ENCODE peak calls at places on chromosome 14, in four cellular contexts. L is uterus, S is suprapubic skin, Q is stomach. G is an unnamed sample.

GRCh38 chr14:68361231-68361630 is 431.6 kb downstream of the ZFP36L1 start:
- DNase-seq in S (no peak), Q (no peak), L (no peak), G (no peak)

GRCh38 chr14:98984719-98985041 is 287.3 kb downstream of the BCL11B start:
- DNase-seq in S (no peak), Q (peak; percentile 34), L (no peak), G (peak; percentile 66)

GRCh38 chr14:22547309-22547947 is 41.6 kb downstream of the DAD1 start:
- DNase-seq in Q (no peak), L (no peak), S (no peak), G (no peak)

GRCh38 chr14:54818201-54819133 is 84.2 kb downstream of the GCH1 start:
- DNase-seq in Q (no peak), S (no peak), L (no peak), G (peak; percentile 80)

GRCh38 chr14:85535916-85536834 is 6.2 kb downstream of the FLRT2 start:
- DNase-seq in S (no peak), Q (no peak), L (peak; percentile 44), G (no peak)

GRCh38 chr14:71498151-71498734 is 434.0 kb upstream of the RGS6 start:
- DNase-seq in S (no peak), Q (no peak), L (no peak), G (no peak)

GRCh38 chr14:51925980-51926379 is 63.4 kb upstream of the RTRAF start:
- DNase-seq in L (no peak), S (no peak), Q (no peak), G (no peak)

GRCh38 chr14:46322076-46322475 is 329.5 kb downstream of the RPL10L start:
- DNase-seq in Q (no peak), L (no peak), S (no peak), G (no peak)

GRCh38 chr14:99579903-99580570 is 24.0 kb downstream of the CCDC85C start:
- DNase-seq in L (no peak), S (no peak), Q (peak; percentile 75), G (peak; percentile 88)

GRCh38 chr14:37620856-37621255 is 25.4 kb downstream of the TTC6 start:
- DNase-seq in Q (no peak), L (no peak), S (no peak), G (no peak)

GRCh38 chr14:83217492-83217891 is 1683.8 kb upstream of the SEL1L start:
- DNase-seq in L (no peak), Q (no peak), S (peak; percentile 75), G (no peak)

GRCh38 chr14:65961004-65961403 is 525.2 kb upstream of the CCDC196 start:
- DNase-seq in L (no peak), Q (peak; percentile 44), S (no peak), G (peak; percentile 78)

GRCh38 chr14:102693006-102693755 is 84.1 kb upstream of the TRAF3 start:
- DNase-seq in L (no peak), Q (no peak), S (no peak), G (no peak)

GRCh38 chr14:90447720-90448497 is 51.1 kb downstream of the CALM1 start:
- DNase-seq in S (no peak), Q (no peak), L (no peak), G (no peak)

GRCh38 chr14:43894534-43894933 is 612.5 kb downstream of the FSCB start:
- DNase-seq in L (no peak), S (no peak), Q (no peak), G (no peak)

GRCh38 chr14:76777721-76778120 is 16.5 kb downstream of the VASH1 start:
- DNase-seq in S (no peak), Q (no peak), L (no peak), G (no peak)

GRCh38 chr14:36319899-36320209 is 583 bp downstream of the MBIP start:
- DNase-seq in L (no peak), Q (no peak), S (no peak), G (no peak)

GRCh38 chr14:33551963-33552362 is 398.9 kb downstream of the EGLN3 start:
- DNase-seq in S (no peak), Q (no peak), L (no peak), G (no peak)

GRCh38 chr14:61493239-61493638 is 171.9 kb downstream of the PRKCH start:
- DNase-seq in S (no peak), L (no peak), Q (no peak), G (no peak)

GRCh38 chr14:76277586-76278130 is 98.3 kb upstream of the ESRRB start:
- DNase-seq in Q (no peak), L (no peak), S (no peak), G (no peak)

GRCh38 chr14:30440986-30441385 is 118.0 kb upstream of the G2E3 start:
- DNase-seq in S (no peak), L (no peak), Q (no peak), G (no peak)

GRCh38 chr14:99201351-99202073 is 70.5 kb downstream of the BCL11B start:
- DNase-seq in S (no peak), Q (no peak), L (no peak), G (no peak)

DNA sequence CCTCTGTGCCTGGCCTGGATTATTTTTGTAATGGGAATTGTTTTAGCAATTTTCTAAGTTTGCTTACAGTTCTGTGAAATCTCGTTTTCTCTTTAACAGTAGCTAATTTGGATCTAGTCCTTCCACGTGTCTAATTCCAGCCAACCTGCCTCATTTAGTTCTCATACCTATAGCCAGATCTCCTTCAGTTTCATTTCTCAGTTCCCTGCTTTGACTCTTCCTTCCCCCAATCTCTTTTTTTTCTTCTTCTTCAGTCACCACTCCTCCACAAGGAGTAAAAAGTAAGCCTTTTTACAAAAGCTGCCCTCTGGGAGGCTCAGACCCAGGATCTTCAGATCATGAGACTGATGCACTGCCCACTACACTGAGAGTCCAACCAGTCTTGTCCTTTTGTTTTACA is 1.4 kb downstream of the THTPA start:
- DNase-seq in S (no peak), L (no peak), Q (no peak), G (no peak)
- TF ChIP-seq POLR2A in S (no peak), L (no peak), Q (no peak), G (no peak)

GRCh38 chr14:104887623-104888488 is 22.8 kb downstream of the CEP170B start:
- DNase-seq in L (peak; percentile 13), S (peak; percentile 62), Q (no peak), G (peak; percentile 43)
- TF ChIP-seq POLR2A in L (no peak), S (no peak), Q (no peak), G (no peak)

DNA sequence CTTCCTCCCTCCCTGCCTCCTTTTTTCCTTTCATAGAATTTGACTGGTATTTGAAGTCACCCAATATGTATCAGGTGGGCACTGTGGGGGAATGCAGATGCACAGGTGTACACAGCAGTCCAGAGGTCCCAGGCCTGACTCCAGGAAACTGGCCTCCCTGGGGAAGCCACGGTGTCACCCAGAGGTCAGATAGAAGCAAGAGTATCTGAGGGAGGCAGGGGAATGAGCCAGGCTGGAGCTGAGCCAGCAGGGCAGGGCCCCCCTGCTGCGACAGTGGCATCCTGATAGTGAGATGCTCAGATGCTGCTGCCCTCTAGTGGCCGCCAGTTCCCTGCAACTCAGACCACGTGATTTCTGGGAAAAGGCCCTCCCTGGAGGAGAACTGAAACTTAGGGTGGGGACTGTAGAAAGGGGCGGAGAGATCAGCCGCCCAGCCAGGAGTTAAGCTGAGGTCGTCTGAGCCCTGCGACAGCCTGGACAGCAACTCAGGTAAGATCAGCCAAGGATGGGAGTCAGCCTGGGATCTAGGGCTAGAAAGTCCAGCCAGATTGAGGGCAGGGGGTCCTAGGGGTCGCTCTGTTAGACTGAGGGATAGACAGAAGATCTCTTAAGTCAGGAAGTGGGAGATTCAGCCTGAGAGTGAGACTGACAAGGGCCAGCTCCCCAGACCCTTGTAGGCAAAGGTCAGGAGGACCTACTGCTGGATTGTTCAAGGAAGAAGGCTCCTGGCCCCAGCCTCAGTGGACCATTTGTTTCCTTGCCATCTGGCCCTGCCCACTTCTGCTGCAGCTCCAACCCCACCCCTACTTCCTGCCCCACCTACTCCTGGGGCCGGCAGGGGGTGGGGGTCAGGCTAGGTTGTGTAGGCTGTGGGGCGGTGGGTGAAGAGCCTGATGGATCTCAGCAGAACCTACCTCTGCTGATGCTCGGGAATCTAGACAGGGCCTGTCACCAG is at the start of gene IRF9:
- DNase-seq in Q (peak; percentile 98), S (peak; percentile 98), L (peak; percentile 96), G (peak; percentile 99)
- TF ChIP-seq POLR2A in Q (no peak), S (peak; percentile 29), L (peak; percentile 57), G (peak; percentile 68)

GRCh38 chr14:49896956-49897355 is 4.1 kb downstream of the ARF6 start:
- DNase-seq in L (no peak), Q (no peak), S (no peak), G (no peak)

GRCh38 chr14:49892301-49892635 is 614 bp upstream of the ARF6 start:
- DNase-seq in Q (peak; percentile 57), S (no peak), L (peak; percentile 69), G (no peak)

GRCh38 chr14:49892636-49893308 is at the start of gene ARF6:
- DNase-seq in S (peak; percentile 99), Q (peak; percentile 99), L (peak; percentile 98), G (peak; percentile 97)

GRCh38 chr14:49895480-49895879 is 2.6 kb downstream of the ARF6 start:
- DNase-seq in S (no peak), Q (no peak), L (no peak), G (no peak)

DNA sequence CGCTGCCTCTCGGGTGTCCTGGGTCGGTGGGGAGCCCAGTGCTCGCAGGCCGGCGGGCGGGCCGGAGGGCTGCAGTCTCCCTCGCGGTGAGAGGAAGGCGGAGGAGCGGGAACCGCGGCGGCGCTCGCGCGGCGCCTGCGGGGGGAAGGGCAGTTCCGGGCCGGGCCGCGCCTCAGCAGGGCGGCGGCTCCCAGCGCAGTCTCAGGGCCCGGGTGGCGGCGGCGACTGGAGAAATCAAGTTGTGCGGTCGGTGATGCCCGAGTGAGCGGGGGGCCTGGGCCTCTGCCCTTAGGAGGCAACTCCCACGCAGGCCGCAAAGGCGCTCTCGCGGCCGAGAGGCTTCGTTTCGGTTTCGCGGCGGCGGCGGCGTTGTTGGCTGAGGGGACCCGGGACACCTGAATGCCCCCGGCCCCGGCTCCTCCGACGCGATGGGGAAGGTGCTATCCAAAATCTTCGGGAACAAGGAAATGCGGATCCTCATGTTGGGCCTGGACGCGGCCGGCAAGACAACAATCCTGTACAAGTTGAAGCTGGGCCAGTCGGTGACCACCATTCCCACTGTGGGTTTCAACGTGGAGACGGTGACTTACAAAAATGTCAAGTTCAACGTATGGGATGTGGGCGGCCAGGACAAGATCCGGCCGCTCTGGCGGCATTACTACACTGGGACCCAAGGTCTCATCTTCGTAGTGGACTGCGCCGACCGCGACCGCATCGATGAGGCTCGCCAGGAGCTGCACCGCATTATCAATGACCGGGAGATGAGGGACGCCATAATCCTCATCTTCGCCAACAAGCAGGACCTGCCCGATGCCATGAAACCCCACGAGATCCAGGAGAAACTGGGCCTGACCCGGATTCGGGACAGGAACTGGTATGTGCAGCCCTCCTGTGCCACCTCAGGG is 679 bp downstream of the ARF6 start:
- DNase-seq in Q (peak; percentile 67), L (peak; percentile 45), S (peak; percentile 84), G (peak; percentile 70)
- TF ChIP-seq POLR2A in Q (no peak), L (no peak), S (no peak), G (no peak)

DNA sequence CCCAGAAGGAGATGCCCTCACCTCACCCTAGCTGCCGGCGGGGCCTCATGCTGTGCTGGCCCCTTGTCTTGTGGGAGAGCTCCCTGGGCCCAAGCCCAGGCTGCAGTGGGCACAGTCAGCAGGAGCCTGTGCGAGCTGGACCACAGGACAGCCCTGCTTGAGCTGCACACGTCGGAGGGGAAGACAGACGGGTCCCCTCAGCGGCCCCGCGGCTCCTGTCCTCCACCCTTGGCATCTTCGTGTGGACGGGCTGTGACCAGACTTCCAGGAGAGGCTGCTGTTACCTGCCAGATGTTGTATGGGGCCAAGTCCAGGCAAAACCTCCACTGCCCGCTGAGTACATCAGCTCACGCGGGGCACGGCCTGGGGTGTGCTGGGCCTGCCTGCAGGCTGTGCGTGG is 9.4 kb upstream of the TEX22 start:
- DNase-seq in Q (no peak), S (no peak), L (no peak), G (no peak)
- TF ChIP-seq POLR2A in Q (no peak), S (no peak), L (no peak), G (no peak)

G was measured in Peyer's patch.